ENCODE peak calls at places on chromosomes 4 and X, in ten cellular contexts. E, Z, H, Q, T, W, B, S, K and D are unnamed samples.
A peak's percentile ranks its signal among the peaks of the same experiment; 100 is the strongest.

GRCh38 chrX:2696698-2697215 is 5.7 kb downstream of the CD99 start:
- DNase-seq in E (no peak), Z (peak; percentile 90), H (no peak), Q (no peak), T (no peak), W (no peak), B (peak; percentile 56), S (no peak), K (no peak), D (peak; percentile 91)

GRCh38 chr4:130257271-130257670 is 1161.3 kb downstream of the C4orf33 start:
- DNase-seq in E (no peak), Z (peak; percentile 22), H (no peak), Q (no peak), T (no peak), W (no peak), B (no peak), S (no peak), K (no peak), D (no peak)

GRCh38 chrX:19889582-19890342 is 2.4 kb upstream of the SH3KBP1 start:
- DNase-seq in E (no peak), Z (peak; percentile 83), H (no peak), Q (no peak), T (no peak), W (peak; percentile 40), B (no peak), S (no peak), K (no peak), D (peak; percentile 42)

GRCh38 chr4:173508386-173509002 is 21.5 kb downstream of the HAND2 start:
- DNase-seq in E (peak; percentile 12), Z (no peak), H (no peak), Q (no peak), T (no peak), W (peak; percentile 17), B (no peak), S (no peak), K (peak; percentile 71), D (no peak)

GRCh38 chr4:114383721-114384120 is 214.9 kb upstream of the UGT8 start:
- DNase-seq in E (no peak), Z (peak; percentile 96), H (no peak), Q (no peak), T (no peak), W (no peak), B (no peak), S (no peak), K (no peak), D (no peak)

GRCh38 chr4:2186133-2186864 is 55.6 kb downstream of the HAUS3 start:
- DNase-seq in E (no peak), Z (peak; percentile 22), H (no peak), Q (peak; percentile 51), T (peak; percentile 57), W (no peak), B (no peak), S (no peak), K (no peak), D (peak; percentile 41)

GRCh38 chr4:47831026-47831689 is 6.7 kb downstream of the CORIN start:
- DNase-seq in E (no peak), Z (no peak), H (no peak), Q (no peak), T (no peak), W (no peak), B (no peak), S (no peak), K (no peak), D (no peak)

GRCh38 chrX:154368630-154369452 is 5.6 kb downstream of the FLNA start:
- DNase-seq in E (peak; percentile 75), Z (peak; percentile 90), H (no peak), Q (peak; percentile 76), T (peak; percentile 61), W (peak; percentile 91), B (peak; percentile 87), S (peak; percentile 69), K (peak; percentile 92), D (peak; percentile 97)

GRCh38 chr4:16916719-16917337 is 18.4 kb upstream of the LDB2 start:
- DNase-seq in E (peak; percentile 16), Z (no peak), H (no peak), Q (peak; percentile 6), T (peak; percentile 77), W (no peak), B (peak; percentile 18), S (peak; percentile 35), K (no peak), D (peak; percentile 79)

GRCh38 chr4:56086073-56086521 is 137.4 kb downstream of the CEP135 start:
- DNase-seq in E (no peak), Z (no peak), H (no peak), Q (no peak), T (no peak), W (no peak), B (no peak), S (no peak), K (no peak), D (peak; percentile 69)

GRCh38 chrX:56503941-56504673 is 59.3 kb upstream of the UBQLN2 start:
- DNase-seq in E (no peak), Z (no peak), H (no peak), Q (no peak), T (no peak), W (no peak), B (no peak), S (no peak), K (no peak), D (no peak)

GRCh38 chrX:69546417-69546816 is 42.3 kb downstream of the NALF2 start:
- DNase-seq in E (no peak), Z (no peak), H (no peak), Q (no peak), T (no peak), W (no peak), B (no peak), S (no peak), K (no peak), D (no peak)

GRCh38 chr4:41750158-41750623 is 1.7 kb upstream of the PHOX2B start:
- DNase-seq in E (no peak), Z (no peak), H (no peak), Q (no peak), T (no peak), W (no peak), B (no peak), S (no peak), K (no peak), D (no peak)

DNA sequence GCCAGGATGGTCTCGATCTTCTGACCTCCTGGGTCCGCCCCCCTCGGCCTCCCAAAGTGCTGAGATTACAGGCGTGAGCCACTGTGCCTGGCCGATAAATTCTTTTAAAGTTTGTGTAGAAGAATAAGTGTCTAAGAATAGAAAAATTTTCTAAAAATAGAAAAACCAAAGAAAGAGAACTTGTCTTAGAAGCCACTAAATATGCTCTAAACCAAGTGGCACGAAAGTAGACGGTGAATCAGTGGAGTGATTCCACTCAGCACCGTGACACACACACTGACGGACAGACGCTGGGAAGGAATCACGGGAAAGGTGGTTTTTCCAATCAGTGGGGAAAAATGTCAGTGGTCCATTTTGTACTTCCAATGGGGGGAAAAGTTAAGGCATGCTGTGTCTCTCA is 72.7 kb upstream of the PSAPL1 start:
- DNase-seq in E (no peak), Z (no peak), H (no peak), Q (no peak), T (no peak), W (no peak), B (no peak), S (no peak), K (no peak), D (no peak)
- TF ChIP-seq POLR2A in E (no peak), Z (no peak), H (no peak), Q (no peak), T (no peak), W (no peak), B (no peak), S (no peak), K (no peak), D (no peak)

DNA sequence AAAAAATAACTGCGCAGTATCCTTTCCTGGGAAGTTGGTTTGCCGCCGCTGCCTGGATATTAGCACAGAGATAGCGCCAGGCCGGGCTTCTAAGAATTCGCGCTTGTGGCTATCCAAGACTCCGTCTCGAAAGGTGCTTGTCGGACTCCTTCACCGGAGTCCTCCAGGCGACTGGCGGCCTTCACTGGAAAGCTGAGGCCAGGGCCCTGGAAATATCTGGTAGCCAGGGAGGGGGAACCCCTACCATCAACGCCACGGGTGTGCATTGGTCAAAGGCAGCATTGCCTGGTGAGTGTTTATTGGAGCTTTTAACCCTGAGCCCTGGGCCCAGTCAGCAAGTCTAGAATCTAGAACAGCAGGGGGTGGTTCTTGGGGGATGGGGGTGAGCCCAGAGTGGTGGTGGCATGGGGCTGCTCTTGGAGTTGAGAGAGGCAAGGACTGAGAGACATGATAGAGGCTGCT is 567 bp upstream of the PIM2 start:
- DNase-seq in E (no peak), Z (no peak), H (no peak), Q (no peak), T (no peak), W (no peak), B (no peak), S (no peak), K (no peak), D (no peak)
- H3K4me3 ChIP-seq in E (no peak overlapping the region), Z (peak overlapping the region; percentile 57), H (peak overlapping the region; percentile 59), Q (no peak overlapping the region), T (peak overlapping the region; percentile 59), W (peak overlapping the region; percentile 59), B (peak overlapping the region; percentile 72), S (peak overlapping the region; percentile 61), K (peak overlapping the region; percentile 61), D (peak overlapping the region; percentile 28)

DNA sequence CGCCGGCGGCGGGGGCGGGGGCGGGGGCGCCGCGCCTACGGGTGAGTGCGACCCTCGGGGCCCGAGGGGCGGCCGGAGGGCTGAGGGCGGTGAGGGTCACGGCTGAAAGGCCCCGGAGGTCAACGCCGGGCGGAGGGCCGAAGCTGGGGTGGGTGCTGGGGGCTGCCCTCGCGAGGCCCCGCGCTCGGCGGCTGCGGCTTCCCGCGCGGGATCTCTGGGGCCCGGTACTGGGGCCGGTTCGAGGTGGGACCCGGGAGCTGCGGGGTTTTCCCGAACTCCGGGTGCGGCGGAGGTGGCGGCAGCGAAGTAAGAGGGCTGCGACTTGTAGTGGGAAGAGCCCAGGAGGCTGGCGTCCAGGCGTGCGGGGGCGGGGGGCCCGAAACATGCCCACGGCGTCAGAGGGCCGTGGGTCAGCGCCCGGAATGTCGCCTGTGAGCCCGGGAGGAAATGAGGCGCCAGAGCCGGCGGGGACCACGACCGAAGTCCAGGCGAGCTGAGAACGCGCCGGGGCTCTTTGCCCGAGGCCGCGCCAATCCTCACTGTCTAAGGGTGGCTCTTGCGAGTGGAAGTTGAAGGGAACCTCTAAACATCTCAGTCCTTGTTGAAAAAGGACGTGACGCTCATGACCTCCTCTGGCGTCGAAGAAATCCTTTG is 407 bp downstream of the IL13RA1 start:
- DNase-seq in E (no peak), Z (peak; percentile 10), H (no peak), Q (peak; percentile 52), T (peak; percentile 43), W (peak; percentile 25), B (no peak), S (no peak), K (no peak), D (peak; percentile 38)
- TF ChIP-seq POLR2A in E (no peak), Z (peak; percentile 53), H (no peak), Q (peak; percentile 28), T (no peak), W (peak; percentile 24), B (no peak), S (no peak), K (no peak), D (no peak)

GRCh38 chr4:94225449-94225848 is 17.8 kb downstream of the SMARCAD1 start:
- DNase-seq in E (no peak), Z (no peak), H (no peak), Q (no peak), T (no peak), W (no peak), B (no peak), S (no peak), K (no peak), D (no peak)
- H3K4me3 ChIP-seq in E (no peak overlapping the region), Z (no peak overlapping the region), H (no peak overlapping the region), Q (no peak overlapping the region), T (no peak overlapping the region), W (no peak overlapping the region), B (no peak overlapping the region), S (no peak overlapping the region), K (no peak overlapping the region), D (no peak overlapping the region)

GRCh38 chr4:885353-885752 is 46.8 kb downstream of the GAK start:
- DNase-seq in E (no peak), Z (no peak), H (no peak), Q (no peak), T (no peak), W (no peak), B (no peak), S (no peak), K (no peak), D (no peak)
- TF ChIP-seq POLR2A in E (no peak), Z (no peak), H (no peak), Q (no peak), T (no peak), W (no peak), B (no peak), S (no peak), K (no peak), D (no peak)